ENCODE peak calls at places on chromosomes 11 and 22, in six cellular contexts. O is WTC11, A is Calu3, J is dorsolateral prefrontal cortex, K is mesothelial cell of epicardium, X is GM13976. Q is an unnamed sample.

GRCh38 chr22:44329179-44329796 is 16.5 kb upstream of the SHISAL1 start:
- DNase-seq in K (no peak), O (no peak), X (peak; percentile 75), J (no peak), A (peak; percentile 51), Q (no peak)

GRCh38 chr11:75453916-75454655 is 21.1 kb upstream of the KLHL35 start:
- DNase-seq in X (no peak), K (no peak), O (no peak), J (peak; percentile 64), A (no peak), Q (no peak)

GRCh38 chr11:108788565-108789199 is 123.8 kb downstream of the DDX10 start:
- DNase-seq in A (peak; percentile 6), J (no peak), X (no peak), K (no peak), O (peak; percentile 24), Q (no peak)

GRCh38 chr11:9264381-9265210 is 554 bp downstream of the DENND5A start:
- DNase-seq in A (peak; percentile 16), X (peak; percentile 40), O (peak; percentile 31), K (peak; percentile 23), J (peak; percentile 27), Q (peak; percentile 69)

GRCh38 chr11:43747130-43747802 is 66.7 kb downstream of the HSD17B12 start:
- DNase-seq in X (no peak), O (no peak), K (no peak), J (no peak), A (no peak), Q (no peak)

GRCh38 chr11:22624742-22625447 is 728 bp downstream of the FANCF start:
- DNase-seq in O (peak; percentile 79), A (peak; percentile 70), J (peak; percentile 61), X (peak; percentile 61), K (peak; percentile 39), Q (peak; percentile 74)

GRCh38 chr11:98862169-98862568 is 158.6 kb upstream of the CNTN5 start:
- DNase-seq in K (no peak), A (no peak), J (no peak), X (no peak), O (no peak), Q (no peak)

GRCh38 chr22:46061431-46062231 is 84.7 kb upstream of the WNT7B start:
- DNase-seq in K (no peak), X (no peak), A (no peak), J (no peak), O (peak; percentile 74), Q (no peak)

GRCh38 chr11:73528420-73528819 is 69.5 kb downstream of the FAM168A start:
- DNase-seq in O (no peak), J (no peak), K (no peak), A (no peak), X (no peak), Q (no peak)

GRCh38 chr11:131688056-131688693 is 317.8 kb downstream of the NTM start:
- DNase-seq in K (peak; percentile 62), A (peak; percentile 3), O (peak; percentile 81), X (peak; percentile 91), J (peak; percentile 68), Q (peak; percentile 84)

GRCh38 chr22:50507991-50508884 is at the start of gene NCAPH2:
- DNase-seq in X (peak; percentile 100), J (peak; percentile 97), K (peak; percentile 99), O (peak; percentile 97), A (peak; percentile 96), Q (peak; percentile 99)

GRCh38 chr11:119108151-119108856 is 1.2 kb downstream of the C2CD2L start:
- DNase-seq in X (peak; percentile 60), J (peak; percentile 37), K (no peak), O (peak; percentile 38), A (peak; percentile 52), Q (no peak)

GRCh38 chr11:2437516-2437915 is 6.8 kb downstream of the TRPM5 start:
- DNase-seq in J (no peak), K (no peak), O (no peak), X (no peak), A (no peak), Q (no peak)

GRCh38 chr11:10743354-10744035 is 7.6 kb upstream of the CTR9 start:
- DNase-seq in O (no peak), K (no peak), A (no peak), J (no peak), X (no peak), Q (no peak)

GRCh38 chr11:21646351-21646750 is 546.5 kb upstream of the ANO5 start:
- DNase-seq in A (no peak), J (no peak), X (no peak), K (no peak), O (no peak), Q (no peak)

GRCh38 chr11:72014761-72015320 is 16.1 kb downstream of the IL18BP start:
- DNase-seq in J (peak; percentile 23), X (peak; percentile 10), O (no peak), A (no peak), K (no peak), Q (no peak)

GRCh38 chr11:72012091-72012630 is 13.5 kb downstream of the IL18BP start:
- DNase-seq in X (no peak), O (no peak), J (no peak), A (no peak), K (no peak), Q (no peak)

GRCh38 chr11:72012897-72013721 is 14.4 kb downstream of the IL18BP start:
- DNase-seq in X (no peak), J (peak; percentile 50), A (no peak), O (no peak), K (no peak), Q (no peak)

GRCh38 chr11:72013765-72014711 is 15.3 kb downstream of the IL18BP start:
- DNase-seq in O (no peak), J (peak; percentile 61), A (no peak), K (no peak), X (no peak), Q (no peak)

GRCh38 chr11:72015511-72016061 is 16.9 kb downstream of the IL18BP start:
- DNase-seq in X (peak; percentile 41), K (no peak), J (peak; percentile 45), O (peak; percentile 63), A (peak; percentile 34), Q (no peak)
- TF ChIP-seq CTCF in X (peak; percentile 66), K (peak; percentile 13), J (peak; percentile 43), O (peak; percentile 25), A (no peak), Q (peak; percentile 58)

DNA sequence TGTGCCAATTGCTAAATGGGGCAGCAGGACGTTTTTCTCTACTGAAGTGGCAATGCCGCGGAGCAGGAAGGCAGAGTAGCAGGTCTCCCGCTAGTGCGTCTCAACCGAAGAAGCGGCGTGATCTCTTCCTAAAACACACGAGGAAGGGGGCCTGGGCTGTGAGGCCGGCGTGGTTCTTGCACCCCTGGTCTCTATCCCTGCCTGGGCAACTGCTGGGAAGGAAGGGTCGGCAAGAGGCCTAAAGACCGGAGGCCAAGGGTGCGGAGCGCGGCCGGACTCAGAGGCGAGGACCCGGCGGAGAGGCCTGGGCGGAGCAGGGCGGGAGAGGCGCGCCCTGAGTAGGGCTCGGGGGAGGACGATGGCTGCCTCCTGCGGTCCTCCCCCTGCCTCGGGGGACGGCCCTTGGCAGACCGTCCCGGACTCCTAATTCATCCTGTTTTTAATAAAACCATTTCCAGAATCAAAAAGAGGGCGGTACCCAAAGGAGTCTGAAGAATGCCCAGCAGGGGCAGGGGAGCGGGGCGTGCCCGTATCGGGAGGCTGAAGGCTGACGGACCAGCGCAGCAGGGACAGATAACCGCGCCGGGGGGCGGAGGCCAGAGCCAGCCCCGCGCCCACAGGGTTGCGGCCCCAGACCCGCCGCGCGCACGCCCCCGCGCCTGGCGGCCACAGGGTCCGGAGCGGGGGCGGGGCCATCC is 559 bp upstream of the APLP2 start:
- DNase-seq in X (no peak), K (peak; percentile 23), J (peak; percentile 73), O (peak; percentile 46), A (peak; percentile 41), Q (no peak)
- TF ChIP-seq CTCF in X (no peak), K (no peak), J (no peak), O (no peak), A (no peak), Q (peak; percentile 40)

GRCh38 chr11:85945788-85946187 is 90.6 kb downstream of the CCDC83 start:
- DNase-seq in J (no peak), X (no peak), O (no peak), K (no peak), A (no peak), Q (no peak)

GRCh38 chr11:85945296-85945695 is 90.1 kb downstream of the CCDC83 start:
- DNase-seq in K (no peak), O (no peak), A (no peak), J (no peak), X (no peak), Q (no peak)

GRCh38 chr11:85948884-85949283 is 93.7 kb downstream of the CCDC83 start:
- DNase-seq in K (no peak), O (no peak), A (peak; percentile 41), J (no peak), X (no peak), Q (no peak)

GRCh38 chr11:85947431-85948272 is 92.5 kb downstream of the CCDC83 start:
- DNase-seq in X (peak; percentile 27), K (no peak), J (no peak), O (no peak), A (peak; percentile 43), Q (no peak)

GRCh38 chr11:85946221-85946620 is 91.0 kb downstream of the CCDC83 start:
- DNase-seq in O (no peak), X (no peak), A (no peak), J (no peak), K (no peak), Q (no peak)
- TF ChIP-seq CTCF in O (no peak), X (no peak), A (no peak), J (peak; percentile 37), K (no peak), Q (no peak)

GRCh38 chr11:95695181-95695580 is 94.4 kb downstream of the FAM76B start:
- DNase-seq in O (no peak), X (no peak), K (no peak), A (no peak), J (no peak), Q (no peak)

GRCh38 chr11:95688501-95689222 is 100.9 kb downstream of the FAM76B start:
- DNase-seq in A (no peak), K (no peak), O (no peak), X (no peak), J (no peak), Q (no peak)

GRCh38 chr11:95690100-95690499 is 99.5 kb downstream of the FAM76B start:
- DNase-seq in K (no peak), A (no peak), J (no peak), O (no peak), X (no peak), Q (no peak)

GRCh38 chr11:95693298-95693697 is 96.3 kb downstream of the FAM76B start:
- DNase-seq in A (no peak), K (no peak), X (no peak), O (no peak), J (no peak), Q (no peak)

DNA sequence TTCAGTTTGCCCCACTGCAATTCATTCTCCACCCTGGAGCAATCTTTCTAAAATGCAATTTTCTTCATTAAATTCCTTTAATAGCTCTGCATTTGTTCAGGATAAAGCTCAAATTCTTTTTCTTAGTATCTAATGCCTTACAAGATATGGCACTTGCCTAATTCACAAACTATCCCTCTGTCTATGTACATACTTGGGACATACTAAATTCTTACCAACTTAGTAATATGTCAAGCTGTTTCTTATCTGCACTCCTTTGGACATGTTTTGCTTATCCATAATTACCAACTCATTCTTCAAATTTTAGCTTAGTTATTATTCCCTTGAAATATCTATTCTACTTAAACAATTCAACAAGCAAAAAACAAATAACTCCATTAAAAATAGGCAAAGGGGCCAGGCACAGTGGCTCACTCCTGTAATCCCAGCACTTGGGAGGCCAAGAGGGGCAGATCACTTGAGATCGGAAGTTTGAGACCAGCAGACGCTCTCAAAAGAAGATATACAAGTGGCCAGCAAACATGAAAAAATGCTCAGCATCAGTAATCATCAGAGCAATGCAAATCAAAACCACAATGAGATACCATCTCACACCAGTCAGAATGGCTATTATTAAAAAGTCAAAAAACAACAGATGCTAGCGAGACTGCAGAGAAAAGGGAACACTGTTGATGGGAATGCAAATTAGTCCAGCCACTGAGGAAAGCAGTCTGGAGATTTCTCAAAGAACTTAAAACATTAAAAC is 96.9 kb downstream of the FAM76B start:
- DNase-seq in O (no peak), J (no peak), A (no peak), K (no peak), X (no peak), Q (no peak)
- TF ChIP-seq CTCF in O (no peak), J (no peak), A (no peak), K (no peak), X (no peak), Q (no peak)

Q was measured in type B pancreatic cell.